ENCODE peak calls at places on chromosomes 4 and X, in five cellular contexts. One of them, this sample, is unnamed.

GRCh38 chr4:127732623-127733199 is 2.5 kb downstream of the SLC25A31 start:
- DNase-seq in pancreas: no peak
- DNase-seq in cardiac muscle cell: peak; percentile 65
- DNase-seq in endodermal cell: no peak
- DNase-seq in right atrium auricular region: no peak
- DNase-seq in this sample: no peak

GRCh38 chr4:178471994-178472393 is 1029.8 kb upstream of the AGA start:
- DNase-seq in pancreas: no peak
- DNase-seq in cardiac muscle cell: no peak
- DNase-seq in endodermal cell: no peak
- DNase-seq in right atrium auricular region: no peak
- DNase-seq in this sample: no peak

GRCh38 chrX:69038188-69038587 is 127.1 kb downstream of the PJA1 start:
- DNase-seq in pancreas: no peak
- DNase-seq in cardiac muscle cell: no peak
- DNase-seq in endodermal cell: no peak
- DNase-seq in right atrium auricular region: peak; percentile 28
- DNase-seq in this sample: peak; percentile 44

GRCh38 chr4:176664964-176665363 is 127.8 kb downstream of the VEGFC start:
- DNase-seq in pancreas: no peak
- DNase-seq in cardiac muscle cell: no peak
- DNase-seq in endodermal cell: no peak
- DNase-seq in right atrium auricular region: no peak
- DNase-seq in this sample: no peak

GRCh38 chrX:17689971-17690409 is 47.3 kb upstream of the SCML1 start:
- DNase-seq in pancreas: peak; percentile 34
- DNase-seq in cardiac muscle cell: peak; percentile 70
- DNase-seq in endodermal cell: peak; percentile 69
- DNase-seq in right atrium auricular region: no peak
- DNase-seq in this sample: no peak

GRCh38 chrX:68084765-68085164 is 348.5 kb downstream of the OPHN1 start:
- DNase-seq in pancreas: no peak
- DNase-seq in cardiac muscle cell: peak; percentile 75
- DNase-seq in endodermal cell: no peak
- DNase-seq in right atrium auricular region: no peak
- DNase-seq in this sample: no peak

GRCh38 chr4:105637409-105638258 is 70.9 kb downstream of the INTS12 start:
- DNase-seq in pancreas: peak; percentile 62
- DNase-seq in cardiac muscle cell: peak; percentile 65
- DNase-seq in endodermal cell: no peak
- DNase-seq in right atrium auricular region: peak; percentile 88
- DNase-seq in this sample: no peak

GRCh38 chr4:101218894-101219293 is 128.4 kb downstream of the PPP3CA start:
- DNase-seq in pancreas: no peak
- DNase-seq in cardiac muscle cell: no peak
- DNase-seq in endodermal cell: no peak
- DNase-seq in right atrium auricular region: no peak
- DNase-seq in this sample: no peak

GRCh38 chr4:128354205-128354821 is 66.7 kb upstream of the PGRMC2 start:
- DNase-seq in pancreas: no peak
- DNase-seq in cardiac muscle cell: peak; percentile 80
- DNase-seq in endodermal cell: no peak
- DNase-seq in right atrium auricular region: no peak
- DNase-seq in this sample: no peak

GRCh38 chrX:71282514-71283408 is 674 bp upstream of the NONO start:
- DNase-seq in pancreas: no peak
- DNase-seq in cardiac muscle cell: no peak
- DNase-seq in endodermal cell: no peak
- DNase-seq in right atrium auricular region: no peak
- DNase-seq in this sample: no peak

GRCh38 chrX:113586281-113586898 is 745.8 kb upstream of the AMOT start:
- DNase-seq in pancreas: no peak
- DNase-seq in cardiac muscle cell: no peak
- DNase-seq in endodermal cell: peak; percentile 38
- DNase-seq in right atrium auricular region: no peak
- DNase-seq in this sample: no peak

GRCh38 chr4:185787926-185788679 is 23.9 kb downstream of the SORBS2 start:
- DNase-seq in pancreas: no peak
- DNase-seq in cardiac muscle cell: no peak
- DNase-seq in endodermal cell: no peak
- DNase-seq in right atrium auricular region: no peak
- DNase-seq in this sample: no peak

GRCh38 chr4:112526061-112526460 is 10.1 kb upstream of the NEUROG2 start:
- DNase-seq in pancreas: no peak
- DNase-seq in cardiac muscle cell: no peak
- DNase-seq in endodermal cell: no peak
- DNase-seq in right atrium auricular region: no peak
- DNase-seq in this sample: no peak

GRCh38 chrX:41001327-41001726 is 83.9 kb upstream of the USP9X start:
- DNase-seq in pancreas: no peak
- DNase-seq in cardiac muscle cell: peak; percentile 7
- DNase-seq in endodermal cell: no peak
- DNase-seq in right atrium auricular region: no peak
- DNase-seq in this sample: no peak
- TF ChIP-seq CTCF in pancreas: no peak
- TF ChIP-seq CTCF in cardiac muscle cell: no peak
- TF ChIP-seq CTCF in endodermal cell: no peak
- TF ChIP-seq CTCF in right atrium auricular region: no peak
- TF ChIP-seq CTCF in this sample: no peak

DNA sequence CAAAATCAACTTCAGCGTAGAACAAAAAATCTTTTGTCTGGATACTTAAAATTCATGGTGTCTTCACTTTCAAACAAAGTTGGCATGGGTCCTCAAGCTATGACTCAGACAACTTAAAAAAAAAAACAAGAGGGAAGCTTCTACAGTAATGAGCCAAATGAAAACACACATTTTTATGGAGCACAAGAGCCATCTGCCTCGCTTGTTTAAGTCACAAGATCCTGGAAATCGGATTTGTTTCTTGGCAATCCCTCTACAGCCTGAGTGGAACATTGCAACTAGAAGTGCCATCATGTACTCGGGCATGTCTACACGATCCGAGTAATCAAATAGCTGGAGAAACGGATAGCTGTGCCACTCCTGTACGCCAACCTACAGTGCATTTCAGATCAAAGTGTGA is 22.6 kb downstream of the LAMP2 start:
- DNase-seq in pancreas: no peak
- DNase-seq in cardiac muscle cell: peak; percentile 75
- DNase-seq in endodermal cell: no peak
- DNase-seq in right atrium auricular region: no peak
- DNase-seq in this sample: no peak
- TF ChIP-seq CTCF in pancreas: no peak
- TF ChIP-seq CTCF in cardiac muscle cell: no peak
- TF ChIP-seq CTCF in endodermal cell: peak; percentile 14
- TF ChIP-seq CTCF in right atrium auricular region: no peak
- TF ChIP-seq CTCF in this sample: no peak

DNA sequence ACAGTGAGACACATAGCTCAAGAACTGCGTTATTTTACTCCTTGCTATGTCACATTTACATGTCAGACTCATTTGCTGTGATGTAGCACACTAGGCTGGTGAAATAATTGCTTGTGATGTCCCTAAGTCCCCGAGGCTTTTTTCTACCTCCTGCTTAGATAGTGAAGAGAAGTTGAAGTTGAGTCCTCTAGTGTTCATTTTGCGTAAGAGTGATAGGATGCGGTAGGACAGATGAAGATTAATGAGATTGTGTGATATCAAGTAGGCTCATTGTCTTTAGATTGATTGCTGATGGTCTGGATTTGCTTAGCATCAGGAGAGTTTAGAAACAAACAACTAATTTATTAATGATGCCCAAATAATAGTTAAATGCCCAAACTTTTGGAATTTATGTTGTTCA is 173.6 kb upstream of the NUDT6 start:
- DNase-seq in pancreas: no peak
- DNase-seq in cardiac muscle cell: peak; percentile 32
- DNase-seq in endodermal cell: no peak
- DNase-seq in right atrium auricular region: no peak
- DNase-seq in this sample: no peak
- TF ChIP-seq CTCF in pancreas: no peak
- TF ChIP-seq CTCF in cardiac muscle cell: peak; percentile 44
- TF ChIP-seq CTCF in endodermal cell: peak; percentile 80
- TF ChIP-seq CTCF in right atrium auricular region: no peak
- TF ChIP-seq CTCF in this sample: peak; percentile 55

GRCh38 chrX:42530027-42530426 is 247.9 kb downstream of the PPP1R2C start:
- DNase-seq in pancreas: no peak
- DNase-seq in cardiac muscle cell: peak; percentile 62
- DNase-seq in endodermal cell: peak; percentile 48
- DNase-seq in right atrium auricular region: no peak
- DNase-seq in this sample: no peak
- TF ChIP-seq CTCF in pancreas: no peak
- TF ChIP-seq CTCF in cardiac muscle cell: peak; percentile 29
- TF ChIP-seq CTCF in endodermal cell: peak; percentile 59
- TF ChIP-seq CTCF in right atrium auricular region: no peak
- TF ChIP-seq CTCF in this sample: no peak

GRCh38 chrX:26822448-26822847 is 606.5 kb downstream of the MAGEB5 start:
- DNase-seq in pancreas: no peak
- DNase-seq in cardiac muscle cell: no peak
- DNase-seq in endodermal cell: peak; percentile 69
- DNase-seq in right atrium auricular region: no peak
- DNase-seq in this sample: no peak
- TF ChIP-seq CTCF in pancreas: no peak
- TF ChIP-seq CTCF in cardiac muscle cell: no peak
- TF ChIP-seq CTCF in endodermal cell: peak; percentile 70
- TF ChIP-seq CTCF in right atrium auricular region: no peak
- TF ChIP-seq CTCF in this sample: no peak

GRCh38 chrX:107482046-107482445 is 32.6 kb downstream of the FRMPD3 start:
- DNase-seq in pancreas: no peak
- DNase-seq in cardiac muscle cell: no peak
- DNase-seq in endodermal cell: no peak
- DNase-seq in right atrium auricular region: no peak
- DNase-seq in this sample: no peak

GRCh38 chrX:107480272-107480671 is 30.8 kb downstream of the FRMPD3 start:
- DNase-seq in pancreas: no peak
- DNase-seq in cardiac muscle cell: no peak
- DNase-seq in endodermal cell: no peak
- DNase-seq in right atrium auricular region: no peak
- DNase-seq in this sample: no peak

GRCh38 chrX:107483976-107484726 is 34.7 kb downstream of the FRMPD3 start:
- DNase-seq in pancreas: no peak
- DNase-seq in cardiac muscle cell: peak; percentile 5
- DNase-seq in endodermal cell: peak; percentile 84
- DNase-seq in right atrium auricular region: no peak
- DNase-seq in this sample: no peak

DNA sequence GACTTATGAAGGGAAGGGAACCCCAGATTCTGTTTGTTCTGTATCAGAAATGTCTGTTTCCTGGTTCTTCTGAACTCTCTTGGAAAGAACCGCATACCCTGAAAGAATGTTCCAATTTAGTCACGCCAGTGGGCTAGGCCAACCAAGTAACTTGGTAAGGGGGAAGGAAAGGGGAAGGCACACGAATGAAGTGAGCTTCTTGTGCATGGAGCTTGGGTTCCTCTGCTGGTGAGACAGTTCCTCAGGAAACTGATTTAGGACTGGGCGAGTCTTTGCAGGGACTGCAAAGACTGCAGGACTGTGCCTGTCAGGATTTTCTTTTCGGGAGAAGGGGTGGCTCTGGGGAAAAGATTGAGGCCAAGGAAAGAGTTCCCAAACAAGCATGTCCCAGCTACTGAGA is 35.6 kb downstream of the FRMPD3 start:
- DNase-seq in pancreas: no peak
- DNase-seq in cardiac muscle cell: peak; percentile 1
- DNase-seq in endodermal cell: peak; percentile 51
- DNase-seq in right atrium auricular region: no peak
- DNase-seq in this sample: no peak
- TF ChIP-seq CTCF in pancreas: no peak
- TF ChIP-seq CTCF in cardiac muscle cell: no peak
- TF ChIP-seq CTCF in endodermal cell: peak; percentile 39
- TF ChIP-seq CTCF in right atrium auricular region: no peak
- TF ChIP-seq CTCF in this sample: no peak

GRCh38 chr4:115537387-115537786 is 424.0 kb upstream of the NDST4 start:
- DNase-seq in pancreas: no peak
- DNase-seq in cardiac muscle cell: no peak
- DNase-seq in endodermal cell: no peak
- DNase-seq in right atrium auricular region: no peak
- DNase-seq in this sample: no peak
- TF ChIP-seq CTCF in pancreas: no peak
- TF ChIP-seq CTCF in cardiac muscle cell: no peak
- TF ChIP-seq CTCF in endodermal cell: no peak
- TF ChIP-seq CTCF in right atrium auricular region: no peak
- TF ChIP-seq CTCF in this sample: peak; percentile 60

GRCh38 chr4:32917586-32917985 is 2197.4 kb downstream of the PCDH7 start:
- DNase-seq in pancreas: no peak
- DNase-seq in cardiac muscle cell: no peak
- DNase-seq in endodermal cell: no peak
- DNase-seq in right atrium auricular region: no peak
- DNase-seq in this sample: no peak
- TF ChIP-seq CTCF in pancreas: no peak
- TF ChIP-seq CTCF in cardiac muscle cell: no peak
- TF ChIP-seq CTCF in endodermal cell: no peak
- TF ChIP-seq CTCF in right atrium auricular region: no peak
- TF ChIP-seq CTCF in this sample: no peak

GRCh38 chrX:119693032-119693995 is at the start of gene SEPTIN6:
- DNase-seq in pancreas: peak; percentile 63
- DNase-seq in cardiac muscle cell: peak; percentile 79
- DNase-seq in endodermal cell: peak; percentile 87
- DNase-seq in right atrium auricular region: no peak
- DNase-seq in this sample: peak; percentile 90
- TF ChIP-seq CTCF in pancreas: no peak
- TF ChIP-seq CTCF in cardiac muscle cell: no peak
- TF ChIP-seq CTCF in endodermal cell: peak; percentile 32
- TF ChIP-seq CTCF in right atrium auricular region: no peak
- TF ChIP-seq CTCF in this sample: peak; percentile 20

GRCh38 chr4:115229873-115230272 is 116.5 kb upstream of the NDST4 start:
- DNase-seq in pancreas: no peak
- DNase-seq in cardiac muscle cell: no peak
- DNase-seq in endodermal cell: no peak
- DNase-seq in right atrium auricular region: no peak
- DNase-seq in this sample: no peak

GRCh38 chr4:115233600-115233999 is 120.2 kb upstream of the NDST4 start:
- DNase-seq in pancreas: no peak
- DNase-seq in cardiac muscle cell: no peak
- DNase-seq in endodermal cell: no peak
- DNase-seq in right atrium auricular region: no peak
- DNase-seq in this sample: no peak

GRCh38 chr4:115228851-115229250 is 115.4 kb upstream of the NDST4 start:
- DNase-seq in pancreas: no peak
- DNase-seq in cardiac muscle cell: no peak
- DNase-seq in endodermal cell: no peak
- DNase-seq in right atrium auricular region: no peak
- DNase-seq in this sample: no peak

GRCh38 chr4:115234405-115235093 is 121.1 kb upstream of the NDST4 start:
- DNase-seq in pancreas: no peak
- DNase-seq in cardiac muscle cell: no peak
- DNase-seq in endodermal cell: peak; percentile 47
- DNase-seq in right atrium auricular region: no peak
- DNase-seq in this sample: no peak
- TF ChIP-seq CTCF in pancreas: no peak
- TF ChIP-seq CTCF in cardiac muscle cell: no peak
- TF ChIP-seq CTCF in endodermal cell: peak; percentile 64
- TF ChIP-seq CTCF in right atrium auricular region: no peak
- TF ChIP-seq CTCF in this sample: peak; percentile 59